ENCODE peak calls at places on chromosome 19, in seven cellular contexts. X, C, P, D, Y, G and E are unnamed samples.

GRCh38 chr19:48292798-48293197 is 22.9 kb downstream of the ZNF114 start:
- DNase-seq in X (no peak), C (no peak), P (no peak), D (no peak), Y (peak; percentile 80), G (no peak), E (no peak)

GRCh38 chr19:41298327-41298964 is 11.5 kb upstream of the CCDC97 start:
- DNase-seq in X (no peak), C (peak; percentile 48), P (no peak), D (no peak), Y (peak; percentile 91), G (peak; percentile 59), E (peak; percentile 75)

GRCh38 chr19:29771708-29772415 is 39.9 kb upstream of the CCNE1 start:
- DNase-seq in X (peak; percentile 24), C (peak; percentile 4), P (peak; percentile 12), D (no peak), Y (peak; percentile 85), G (peak; percentile 58), E (peak; percentile 42)

GRCh38 chr19:10262771-10263170 is 8.1 kb upstream of the ICAM1 start:
- DNase-seq in X (no peak), C (no peak), P (no peak), D (no peak), Y (no peak), G (no peak), E (no peak)

GRCh38 chr19:47239152-47239551 is 8.2 kb upstream of the BBC3 start:
- DNase-seq in X (no peak), C (no peak), P (no peak), D (no peak), Y (no peak), G (no peak), E (no peak)

GRCh38 chr19:13008926-13009787 is 13.9 kb downstream of the NFIX start:
- DNase-seq in X (no peak), C (no peak), P (no peak), D (no peak), Y (no peak), G (no peak), E (no peak)

GRCh38 chr19:45249261-45250033 is 1.6 kb upstream of the MARK4 start:
- DNase-seq in X (no peak), C (no peak), P (no peak), D (no peak), Y (no peak), G (no peak), E (no peak)

GRCh38 chr19:4589579-4590410 is 30.3 kb upstream of the SEMA6B start:
- DNase-seq in X (no peak), C (no peak), P (no peak), D (no peak), Y (no peak), G (no peak), E (no peak)

GRCh38 chr19:14385492-14385891 is 4.2 kb downstream of the ADGRE5 start:
- DNase-seq in X (no peak), C (no peak), P (no peak), D (no peak), Y (no peak), G (no peak), E (no peak)

GRCh38 chr19:5145521-5146511 is 176.9 kb downstream of the KDM4B start:
- DNase-seq in X (no peak), C (no peak), P (no peak), D (no peak), Y (no peak), G (no peak), E (no peak)

GRCh38 chr19:50380767-50381166 is 3.4 kb upstream of the POLD1 start:
- DNase-seq in X (no peak), C (no peak), P (no peak), D (no peak), Y (no peak), G (peak; percentile 12), E (no peak)

GRCh38 chr19:54029930-54030490 is 33.7 kb downstream of the VSTM1 start:
- DNase-seq in X (peak; percentile 67), C (no peak), P (peak; percentile 50), D (no peak), Y (peak; percentile 52), G (peak; percentile 51), E (peak; percentile 67)

GRCh38 chr19:29329460-29330134 is 116.6 kb upstream of the UQCRFS1 start:
- DNase-seq in X (no peak), C (no peak), P (no peak), D (no peak), Y (no peak), G (no peak), E (no peak)

GRCh38 chr19:18120127-18120526 is 22.5 kb downstream of the MAST3 start:
- DNase-seq in X (no peak), C (no peak), P (no peak), D (no peak), Y (no peak), G (no peak), E (no peak)

GRCh38 chr19:18416778-18417249 is 2.4 kb upstream of the SSBP4 start:
- DNase-seq in X (peak; percentile 75), C (no peak), P (no peak), D (no peak), Y (peak; percentile 93), G (peak; percentile 77), E (peak; percentile 84)

GRCh38 chr19:33032218-33032781 is 32.4 kb downstream of the RHPN2 start:
- DNase-seq in X (no peak), C (no peak), P (no peak), D (no peak), Y (no peak), G (no peak), E (peak; percentile 62)

GRCh38 chr19:35266904-35267817 is 1.6 kb upstream of the USF2 start:
- DNase-seq in X (peak; percentile 20), C (no peak), P (peak; percentile 31), D (peak; percentile 57), Y (peak; percentile 61), G (peak; percentile 58), E (peak; percentile 63)

GRCh38 chr19:51689751-51690358 is 3.3 kb upstream of the SPACA6 start:
- DNase-seq in X (no peak), C (no peak), P (no peak), D (no peak), Y (no peak), G (no peak), E (peak; percentile 21)

GRCh38 chr19:5480427-5480836 is 25.2 kb downstream of the ZNRF4 start:
- DNase-seq in X (peak; percentile 8), C (no peak), P (peak; percentile 5), D (no peak), Y (peak; percentile 57), G (peak; percentile 25), E (no peak)

GRCh38 chr19:1446713-1447564 is 3.0 kb upstream of the APC2 start:
- DNase-seq in X (no peak), C (no peak), P (no peak), D (peak; percentile 14), Y (no peak), G (no peak), E (no peak)

GRCh38 chr19:29054886-29055675 is 157.9 kb downstream of the UQCRFS1 start:
- DNase-seq in X (no peak), C (no peak), P (no peak), D (no peak), Y (no peak), G (no peak), E (no peak)

GRCh38 chr19:5035817-5036732 is 67.2 kb downstream of the KDM4B start:
- DNase-seq in X (no peak), C (no peak), P (no peak), D (no peak), Y (no peak), G (no peak), E (no peak)

GRCh38 chr19:53945441-53945840 is 17.3 kb upstream of the CACNG8 start:
- DNase-seq in X (peak; percentile 72), C (no peak), P (no peak), D (no peak), Y (peak; percentile 39), G (no peak), E (no peak)

GRCh38 chr19:38635483-38636399 is 11.7 kb upstream of the ACTN4 start:
- DNase-seq in X (no peak), C (no peak), P (no peak), D (no peak), Y (no peak), G (no peak), E (peak; percentile 25)

GRCh38 chr19:29546583-29547190 is 20.9 kb downstream of the VSTM2B start:
- DNase-seq in X (no peak), C (no peak), P (no peak), D (no peak), Y (no peak), G (no peak), E (no peak)

GRCh38 chr19:5340637-5341447 is at the start of gene PTPRS:
- DNase-seq in X (peak; percentile 72), C (peak; percentile 24), P (peak; percentile 43), D (peak; percentile 65), Y (peak; percentile 99), G (peak; percentile 80), E (peak; percentile 76)

GRCh38 chr19:18340990-18341868 is 831 bp downstream of the PGPEP1 start:
- DNase-seq in X (no peak), C (no peak), P (peak; percentile 55), D (peak; percentile 31), Y (peak; percentile 80), G (peak; percentile 57), E (peak; percentile 77)

GRCh38 chr19:3830841-3831589 is 37.8 kb downstream of the ZFR2 start:
- DNase-seq in X (no peak), C (no peak), P (no peak), D (no peak), Y (no peak), G (no peak), E (no peak)